ENCODE peak calls at places on chromosomes 3 and 15, in six cellular contexts. Q is hepatic stellate cell; I is type B pancreatic cell; N is DMS53; S is CD4-positive, alpha-beta T cell; B is amniotic stem cell. E is an unnamed sample.

GRCh38 chr3:189049458-189050231 is 122.1 kb upstream of the TPRG1 start:
- DNase-seq in Q (no peak), I (no peak), N (peak; percentile 38), S (no peak), B (no peak), E (no peak)

GRCh38 chr3:17118771-17119170 is 234.0 kb downstream of the PLCL2 start:
- DNase-seq in Q (no peak), I (no peak), N (no peak), S (no peak), B (no peak), E (no peak)

GRCh38 chr3:15557511-15557946 is 36.0 kb upstream of the COLQ start:
- DNase-seq in Q (peak; percentile 32), I (no peak), N (peak; percentile 73), S (peak; percentile 18), B (peak; percentile 34), E (peak; percentile 21)

GRCh38 chr3:42056840-42057239 is 34.3 kb upstream of the TRAK1 start:
- DNase-seq in Q (no peak), I (no peak), N (no peak), S (no peak), B (no peak), E (no peak)

GRCh38 chr3:151219056-151219455 is 16.0 kb upstream of the GPR171 start:
- DNase-seq in Q (peak; percentile 31), I (no peak), N (no peak), S (no peak), B (peak; percentile 4), E (no peak)

GRCh38 chr15:34734303-34734702 is 20.5 kb downstream of the GJD2 start:
- DNase-seq in Q (no peak), I (no peak), N (no peak), S (no peak), B (no peak), E (no peak)

GRCh38 chr3:66502267-66502874 is 1.5 kb upstream of the LRIG1 start:
- DNase-seq in Q (no peak), I (no peak), N (no peak), S (no peak), B (no peak), E (no peak)

GRCh38 chr3:58175429-58176184 is 35.2 kb downstream of the DNASE1L3 start:
- DNase-seq in Q (no peak), I (no peak), N (peak; percentile 28), S (no peak), B (no peak), E (no peak)

GRCh38 chr3:50150863-50151686 is 4.0 kb upstream of the SEMA3F start:
- DNase-seq in Q (no peak), I (no peak), N (no peak), S (no peak), B (no peak), E (no peak)

GRCh38 chr15:33309602-33310276 is 1.0 kb upstream of the RYR3 start:
- DNase-seq in Q (no peak), I (no peak), N (peak; percentile 3), S (no peak), B (no peak), E (no peak)

GRCh38 chr3:96814581-96815567 is at the start of gene EPHA6:
- DNase-seq in Q (no peak), I (peak; percentile 71), N (peak; percentile 52), S (no peak), B (no peak), E (no peak)

GRCh38 chr3:33115024-33115768 is 1.4 kb downstream of the CRTAP start:
- DNase-seq in Q (peak; percentile 59), I (no peak), N (no peak), S (no peak), B (peak; percentile 60), E (peak; percentile 77)

E was measured in AG09309.